ENCODE peak calls at places on chromosomes 11 and 22, in eight cellular contexts. I is stimulated activated CD4-positive, alpha-beta T cell treated with anti-CD3 and anti-CD28 coated beads, Interleukin-4, amount 100 ng/mL, for 4 hours; Y is heart left ventricle; Z is SK-MEL-5; T is brain microvascular endothelial cell; S is stimulated activated CD8-positive, alpha-beta memory T cell treated with anti-CD3 and anti-CD28 coated beads, Interleukin-15, amount 100 ng/mL, for 1 hour; N is NCI-H146; H is H54. K is an unnamed sample.

GRCh38 chr11:65435981-65436411 is 13.4 kb downstream of the NEAT1 start:
- DNase-seq in I (no peak), Y (peak), Z (peak), T (peak), S (no peak), N (no peak), H (no peak), K (no peak)

GRCh38 chr22:23652711-23653110 is 20.6 kb upstream of the DRICH1 start:
- DNase-seq in I (no peak), Y (no peak), Z (no peak), T (no peak), S (no peak), N (no peak), H (no peak), K (no peak)

GRCh38 chr11:120215634-120216033 is 4.8 kb downstream of the OAF start:
- DNase-seq in I (no peak), Y (peak), Z (no peak), T (peak), S (no peak), N (no peak), H (peak), K (no peak)

GRCh38 chr11:107044503-107044902 is 26.2 kb upstream of the GUCY1A2 start:
- DNase-seq in I (no peak), Y (no peak), Z (no peak), T (peak), S (no peak), N (no peak), H (no peak), K (no peak)

GRCh38 chr22:39457047-39457545 is 284 bp downstream of the MGAT3 start:
- DNase-seq in I (no peak), Y (no peak), Z (no peak), T (no peak), S (no peak), N (no peak), H (no peak), K (no peak)

GRCh38 chr22:20571531-20572007 is 64.2 kb downstream of the MED15 start:
- DNase-seq in I (peak), Y (no peak), Z (peak), T (no peak), S (no peak), N (no peak), H (no peak), K (no peak)

GRCh38 chr11:47147250-47147649 is 29.4 kb downstream of the ARFGAP2 start:
- DNase-seq in I (no peak), Y (no peak), Z (no peak), T (no peak), S (no peak), N (no peak), H (no peak), K (no peak)

GRCh38 chr11:67615455-67616430 is 9.0 kb downstream of the NDUFV1 start:
- DNase-seq in I (peak), Y (peak), Z (peak), T (no peak), S (no peak), N (peak), H (peak), K (no peak)

GRCh38 chr22:40749006-40749405 is 69.7 kb downstream of the MCHR1 start:
- DNase-seq in I (no peak), Y (no peak), Z (no peak), T (no peak), S (no peak), N (no peak), H (no peak), K (no peak)

GRCh38 chr22:36068776-36069344 is 40.2 kb upstream of the RBFOX2 start:
- DNase-seq in I (no peak), Y (no peak), Z (no peak), T (no peak), S (no peak), N (no peak), H (no peak), K (no peak)

GRCh38 chr11:83292709-83293435 is 6.7 kb upstream of the CCDC90B start:
- DNase-seq in I (no peak), Y (no peak), Z (peak), T (peak), S (no peak), N (peak), H (peak), K (peak)

GRCh38 chr11:87573708-87574107 is 536.0 kb downstream of the TMEM135 start:
- DNase-seq in I (no peak), Y (no peak), Z (no peak), T (no peak), S (no peak), N (no peak), H (no peak), K (no peak)

GRCh38 chr11:126874276-126874675 is 126.3 kb downstream of the KIRREL3 start:
- DNase-seq in I (no peak), Y (no peak), Z (no peak), T (no peak), S (no peak), N (no peak), H (no peak), K (no peak)

GRCh38 chr11:85096939-85097338 is 530.2 kb downstream of the DLG2 start:
- DNase-seq in I (no peak), Y (no peak), Z (no peak), T (no peak), S (no peak), N (no peak), H (no peak), K (no peak)

GRCh38 chr11:76745561-76746207 is 37.5 kb upstream of the TSKU start:
- DNase-seq in I (no peak), Y (no peak), Z (no peak), T (no peak), S (no peak), N (no peak), H (no peak), K (no peak)

GRCh38 chr11:16933756-16934603 is 80.2 kb downstream of the PLEKHA7 start:
- DNase-seq in I (no peak), Y (peak), Z (no peak), T (peak), S (no peak), N (no peak), H (no peak), K (no peak)

GRCh38 chr11:9143726-9144125 is 52.3 kb upstream of the SCUBE2 start:
- DNase-seq in I (no peak), Y (no peak), Z (no peak), T (no peak), S (no peak), N (no peak), H (no peak), K (no peak)

GRCh38 chr22:22357024-22357868 is 112.7 kb downstream of the VPREB1 start:
- DNase-seq in I (peak), Y (peak), Z (peak), T (peak), S (peak), N (peak), H (peak), K (peak)

GRCh38 chr11:33649944-33650343 is 50.7 kb downstream of the C11orf91 start:
- DNase-seq in I (no peak), Y (no peak), Z (no peak), T (no peak), S (no peak), N (no peak), H (no peak), K (no peak)

GRCh38 chr11:78250099-78250498 is 61.4 kb downstream of the USP35 start:
- DNase-seq in I (no peak), Y (no peak), Z (no peak), T (no peak), S (no peak), N (no peak), H (no peak), K (no peak)

GRCh38 chr22:38049812-38050619 is 7.2 kb upstream of the PICK1 start:
- DNase-seq in I (no peak), Y (no peak), Z (no peak), T (no peak), S (no peak), N (no peak), H (no peak), K (no peak)

GRCh38 chr22:27094633-27095308 is 437.4 kb downstream of the MIAT start:
- DNase-seq in I (no peak), Y (no peak), Z (no peak), T (no peak), S (no peak), N (no peak), H (no peak), K (no peak)

GRCh38 chr22:22226448-22227187 is 18.0 kb upstream of the VPREB1 start:
- DNase-seq in I (no peak), Y (no peak), Z (no peak), T (no peak), S (no peak), N (no peak), H (no peak), K (no peak)

GRCh38 chr22:39924286-39924685 is 23.4 kb downstream of the GRAP2 start:
- DNase-seq in I (no peak), Y (no peak), Z (no peak), T (no peak), S (no peak), N (no peak), H (no peak), K (no peak)

GRCh38 chr11:28760676-28761390 is 652.6 kb downstream of the METTL15 start:
- DNase-seq in I (no peak), Y (no peak), Z (no peak), T (peak), S (no peak), N (no peak), H (no peak), K (peak)

GRCh38 chr11:32113200-32113599 is 22.3 kb downstream of the RCN1 start:
- DNase-seq in I (no peak), Y (no peak), Z (no peak), T (peak), S (no peak), N (peak), H (no peak), K (peak)

GRCh38 chr11:126153999-126154398 is 57.5 kb downstream of the RPUSD4 start:
- DNase-seq in I (no peak), Y (no peak), Z (no peak), T (no peak), S (no peak), N (peak), H (no peak), K (peak)

GRCh38 chr11:31870609-31871309 is 59.6 kb upstream of the PAX6 start:
- DNase-seq in I (no peak), Y (peak), Z (peak), T (peak), S (no peak), N (peak), H (no peak), K (peak)

GRCh38 chr11:8067567-8067928 is 13.5 kb upstream of the TUB start:
- DNase-seq in I (no peak), Y (no peak), Z (no peak), T (no peak), S (no peak), N (no peak), H (no peak), K (no peak)

GRCh38 chr11:18144243-18144642 is 11.9 kb downstream of the MRGPRX3 start:
- DNase-seq in I (no peak), Y (no peak), Z (no peak), T (peak), S (no peak), N (no peak), H (no peak), K (no peak)